ENCODE peak calls at places on chromosomes 7 and 10, in seven cellular contexts. K is GM23338; U is CD4-positive, CD25-positive, alpha-beta regulatory T cell; E is SJSA1; C is breast epithelium; R is left ventricle myocardium inferior; W is psoas muscle. V is an unnamed sample. For H3K4me1, the result is how much of the 10 kb centered on the place peaks cover.

GRCh38 chr7:9625953-9626352 is 1192.5 kb downstream of the NXPH1 start:
- DNase-seq in W (no peak), K (no peak), C (no peak), R (no peak), E (no peak), U (no peak), V (no peak)

GRCh38 chr10:124650820-124651401 is 93.3 kb downstream of the FAM53B start:
- DNase-seq in R (no peak), K (peak), U (peak), C (no peak), E (no peak), W (no peak), V (peak)

GRCh38 chr7:112520787-112521186 is 40.0 kb downstream of the LSMEM1 start:
- DNase-seq in E (no peak), C (no peak), U (no peak), W (no peak), K (no peak), R (no peak), V (no peak)

GRCh38 chr7:35508623-35509400 is 186.1 kb downstream of the HERPUD2 start:
- DNase-seq in K (no peak), E (no peak), C (no peak), W (no peak), U (no peak), R (no peak), V (no peak)

GRCh38 chr10:7610651-7611389 is 55.9 kb downstream of the ITIH5 start:
- DNase-seq in C (no peak), E (peak), R (peak), U (no peak), W (peak), K (no peak), V (no peak)

GRCh38 chr7:77338260-77338659 is 77.9 kb downstream of the GSAP start:
- DNase-seq in R (no peak), E (no peak), K (no peak), U (no peak), W (no peak), C (no peak), V (no peak)

GRCh38 chr10:24385776-24386175 is 176.8 kb downstream of the KIAA1217 start:
- DNase-seq in E (peak), U (no peak), C (peak), K (peak), W (no peak), R (no peak), V (no peak)

GRCh38 chr10:104665174-104665573 is 24.1 kb downstream of the SORCS3 start:
- DNase-seq in W (no peak), C (no peak), K (no peak), R (no peak), E (no peak), U (no peak), V (no peak)

GRCh38 chr10:129712000-129712399 is 245.0 kb downstream of the MGMT start:
- DNase-seq in K (no peak), R (no peak), C (no peak), W (no peak), U (no peak), E (no peak), V (no peak)

GRCh38 chr7:95549818-95550529 is 46.3 kb downstream of the PDK4 start:
- DNase-seq in U (no peak), E (no peak), K (no peak), W (peak), C (peak), R (peak), V (no peak)

GRCh38 chr7:102170417-102170970 is 116.2 kb upstream of the SH2B2 start:
- DNase-seq in C (no peak), W (no peak), U (no peak), K (peak), E (no peak), R (no peak), V (no peak)

GRCh38 chr7:12729112-12729511 is 41.7 kb downstream of the ARL4A start:
- DNase-seq in K (peak), W (peak), R (peak), C (peak), U (no peak), E (peak), V (no peak)

GRCh38 chr7:96120445-96120844 is 201.5 kb downstream of the SLC25A13 start:
- DNase-seq in U (no peak), K (no peak), E (no peak), W (no peak), C (no peak), R (no peak), V (no peak)

GRCh38 chr7:47336178-47337020 is 245.5 kb downstream of the TNS3 start:
- DNase-seq in C (peak), E (peak), U (no peak), W (peak), R (peak), K (no peak), V (no peak)

GRCh38 chr10:13617146-13617545 is 30.4 kb downstream of the PRPF18 start:
- DNase-seq in W (no peak), R (no peak), U (no peak), E (no peak), C (no peak), K (no peak), V (no peak)

DNA sequence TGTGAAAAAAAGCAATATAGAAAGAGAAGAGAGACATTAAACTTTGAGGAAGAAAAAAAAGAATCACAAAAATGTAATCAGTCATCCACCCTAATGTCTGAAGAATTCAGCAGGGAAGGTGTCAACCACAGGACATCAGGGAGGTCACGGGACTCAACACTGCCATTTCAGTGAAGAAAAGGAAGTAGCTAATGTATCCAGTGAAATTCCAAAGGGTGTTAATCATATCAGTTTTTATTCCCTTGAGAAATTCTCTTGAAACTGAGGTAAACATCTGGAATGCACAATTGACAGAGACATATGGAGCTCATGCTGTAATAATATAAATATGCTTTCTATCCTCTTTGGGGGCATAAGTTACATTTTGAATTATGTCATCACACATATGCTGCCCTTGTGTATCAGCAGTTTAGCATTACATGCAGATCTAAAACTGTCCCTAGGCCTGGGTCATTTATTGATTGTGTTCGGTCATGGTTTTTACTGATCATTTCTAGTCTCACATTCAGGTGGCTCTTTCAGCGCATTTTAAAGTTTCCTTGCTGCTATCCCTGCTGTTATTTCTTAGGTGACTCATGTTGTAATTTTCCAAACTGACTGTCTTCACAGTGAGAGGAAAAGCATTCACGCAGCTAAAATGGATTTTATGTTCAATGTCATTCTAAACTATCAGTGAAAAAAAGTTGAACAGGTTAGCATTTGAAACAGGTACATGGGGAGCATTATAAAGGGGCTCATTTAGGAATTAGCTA is 273.9 kb downstream of the TSPAN12 start:
- DNase-seq in K (peak), C (no peak), E (peak), U (no peak), W (no peak), R (no peak), V (no peak)
- H3K27ac ChIP-seq in K (no peak), C (no peak), E (peak), U (no peak), W (no peak), R (no peak), V (no peak)

GRCh38 chr10:5631936-5632335 is 34.5 kb downstream of the ASB13 start:
- DNase-seq in W (no peak), C (peak), R (no peak), E (no peak), K (no peak), U (no peak), V (no peak)

GRCh38 chr10:5627486-5628044 is 38.8 kb downstream of the ASB13 start:
- DNase-seq in K (no peak), U (no peak), C (no peak), R (no peak), W (no peak), E (no peak), V (no peak)

GRCh38 chr10:5628366-5628765 is 38.0 kb downstream of the ASB13 start:
- DNase-seq in C (no peak), R (no peak), K (no peak), W (no peak), U (no peak), E (no peak), V (no peak)

GRCh38 chr10:5629789-5630436 is 36.5 kb downstream of the ASB13 start:
- DNase-seq in W (peak), C (no peak), U (peak), K (peak), E (peak), R (peak), V (peak)

GRCh38 chr10:5628798-5629788 is 37.3 kb downstream of the ASB13 start:
- DNase-seq in C (no peak), U (no peak), W (no peak), E (no peak), R (no peak), K (no peak), V (no peak)
- H3K4me3 ChIP-seq in C (peak), U (peak), W (peak), E (peak), R (peak), K (no peak), V (no peak)

DNA sequence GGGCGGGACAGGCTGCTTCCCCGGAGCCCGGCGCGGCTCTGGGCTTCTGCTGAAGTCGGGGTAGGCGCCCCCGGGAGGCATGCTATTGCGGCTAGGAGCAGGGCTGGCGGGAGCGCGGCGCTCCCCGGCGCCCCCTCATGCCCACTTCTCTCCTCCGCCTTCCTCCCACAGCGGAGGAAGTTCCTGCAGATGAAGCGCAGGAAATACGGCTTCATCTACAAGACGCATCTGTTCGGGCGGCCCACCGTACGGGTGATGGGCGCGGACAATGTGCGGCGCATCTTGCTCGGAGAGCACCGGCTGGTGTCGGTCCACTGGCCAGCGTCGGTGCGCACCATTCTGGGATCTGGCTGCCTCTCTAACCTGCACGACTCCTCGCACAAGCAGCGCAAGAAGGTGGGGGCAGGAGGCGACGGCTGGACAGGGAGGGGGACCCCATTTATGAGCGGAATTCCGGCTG is 474 bp downstream of the CYP26A1 start:
- DNase-seq in R (no peak), U (no peak), C (peak), K (peak), W (no peak), E (peak), V (no peak)
- H3K4me1 ChIP-seq in R (under half), U (under half), C (under half), K (under half), W (under half), E (half or more), V (under half)

DNA sequence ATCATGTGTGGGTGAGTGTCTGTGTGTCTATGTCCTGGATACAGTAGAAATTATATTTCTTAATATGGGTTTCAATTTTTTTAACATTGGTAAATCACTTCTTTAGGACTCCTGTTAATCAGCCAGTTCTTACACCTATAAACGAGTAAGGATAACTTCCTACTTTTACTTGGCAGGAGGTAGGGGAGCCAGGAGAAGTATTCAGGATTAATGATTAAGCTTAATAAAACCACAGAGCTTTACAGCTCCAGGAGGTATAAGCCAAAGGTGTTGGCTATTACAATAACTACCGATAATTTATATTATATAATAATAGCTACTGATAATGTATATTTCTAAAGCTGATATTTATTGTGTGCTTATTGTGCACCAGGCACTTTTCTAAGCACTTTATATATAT is 1.7 kb upstream of the FAM3C start:
- DNase-seq in E (no peak), W (no peak), K (no peak), R (no peak), C (no peak), U (no peak), V (no peak)
- H3K27ac ChIP-seq in E (no peak), W (no peak), K (no peak), R (peak), C (no peak), U (no peak), V (no peak)

DNA sequence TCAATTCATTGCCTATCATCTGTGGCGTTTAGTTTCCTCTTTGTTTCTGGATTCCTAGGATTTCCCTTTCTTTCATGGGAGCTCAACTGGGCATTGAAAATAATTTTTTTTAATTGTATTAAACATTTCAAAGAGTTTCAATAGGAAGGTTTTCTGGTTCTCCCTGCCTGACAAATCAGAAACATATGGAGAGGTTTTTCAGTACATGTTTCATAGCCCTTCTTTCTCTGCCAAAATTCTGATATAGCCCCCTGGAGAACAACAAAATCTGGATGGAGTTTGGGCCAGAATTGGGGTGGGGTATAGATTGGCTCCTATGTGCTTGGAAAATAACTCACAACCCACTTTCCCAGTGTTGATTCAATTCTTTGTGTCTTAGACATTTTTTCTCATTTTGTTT is 24.6 kb upstream of the EIF4H start:
- DNase-seq in W (no peak), R (no peak), C (no peak), U (no peak), K (no peak), E (no peak), V (no peak)
- H3K4me3 ChIP-seq in W (no peak), R (no peak), C (no peak), U (no peak), K (no peak), E (no peak), V (no peak)